ENCODE peak calls at places on chromosome 19, in four cellular contexts. J is IMR-90, S is H9, H is H1. B is an unnamed sample.

GRCh38 chr19:41871573-41872383 is 5.3 kb upstream of the CD79A start:
- DNase-seq in J (no peak), S (no peak), H (no peak), B (peak; percentile 32)

GRCh38 chr19:46716672-46717033 is 261 bp downstream of the PRKD2 start:
- DNase-seq in J (no peak), S (no peak), H (no peak), B (peak; percentile 35)

GRCh38 chr19:3801412-3802096 is 15.4 kb upstream of the MATK start:
- DNase-seq in J (no peak), S (peak; percentile 86), H (no peak), B (peak; percentile 69)

GRCh38 chr19:21434967-21435544 is 38.1 kb downstream of the ZNF493 start:
- DNase-seq in J (no peak), S (no peak), H (no peak), B (no peak)

GRCh38 chr19:15367439-15367838 is 12.1 kb downstream of the AKAP8 start:
- DNase-seq in J (no peak), S (no peak), H (no peak), B (no peak)

GRCh38 chr19:55069859-55070225 is 5.8 kb upstream of the EPS8L1 start:
- DNase-seq in J (no peak), S (no peak), H (no peak), B (no peak)

GRCh38 chr19:7863157-7863970 is 10.8 kb downstream of the PRR36 start:
- DNase-seq in J (no peak), S (peak; percentile 77), H (no peak), B (peak; percentile 57)

GRCh38 chr19:38743394-38744297 is 628 bp downstream of the CAPN12 start:
- DNase-seq in J (no peak), S (peak; percentile 32), H (no peak), B (no peak)

GRCh38 chr19:39038098-39038497 is 5.7 kb upstream of the FBXO27 start:
- DNase-seq in J (peak; percentile 25), S (peak; percentile 83), H (no peak), B (peak; percentile 81)

GRCh38 chr19:56639217-56639616 is 3.7 kb upstream of the SMIM17 start:
- DNase-seq in J (peak; percentile 3), S (no peak), H (no peak), B (peak; percentile 63)

GRCh38 chr19:681029-681626 is 4.9 kb downstream of the FSTL3 start:
- DNase-seq in J (no peak), S (no peak), H (no peak), B (no peak)

GRCh38 chr19:2540646-2541454 is 64.9 kb downstream of the GADD45B start:
- DNase-seq in J (peak; percentile 97), S (peak; percentile 99), H (peak; percentile 96), B (peak; percentile 100)

GRCh38 chr19:44476559-44477408 is 23.5 kb downstream of the ZNF180 start:
- DNase-seq in J (peak; percentile 15), S (no peak), H (no peak), B (peak; percentile 55)

GRCh38 chr19:38691938-38692457 is 44.5 kb downstream of the ACTN4 start:
- DNase-seq in J (peak; percentile 92), S (no peak), H (no peak), B (no peak)

GRCh38 chr19:2345794-2346663 is 14.0 kb upstream of the TMPRSS9 start:
- DNase-seq in J (no peak), S (peak; percentile 42), H (no peak), B (no peak)

GRCh38 chr19:3792114-3792513 is 5.9 kb upstream of the MATK start:
- DNase-seq in J (no peak), S (no peak), H (no peak), B (no peak)

GRCh38 chr19:54388803-54389144 is 24.0 kb upstream of the LAIR1 start:
- DNase-seq in J (no peak), S (no peak), H (no peak), B (no peak)

GRCh38 chr19:4374451-4375163 is 25.7 kb downstream of the SH3GL1 start:
- DNase-seq in J (peak; percentile 87), S (peak; percentile 59), H (no peak), B (peak; percentile 73)

GRCh38 chr19:7905298-7905697 is 1.6 kb downstream of the MAP2K7 start:
- DNase-seq in J (no peak), S (no peak), H (no peak), B (no peak)

GRCh38 chr19:1355974-1356865 is 27.5 kb upstream of the NDUFS7 start:
- DNase-seq in J (peak; percentile 30), S (no peak), H (no peak), B (no peak)

GRCh38 chr19:46659151-46660007 is 1.6 kb downstream of the DACT3 start:
- DNase-seq in J (no peak), S (peak; percentile 66), H (no peak), B (peak; percentile 73)

GRCh38 chr19:41172297-41173164 is 20.5 kb upstream of the CYP2S1 start:
- DNase-seq in J (no peak), S (no peak), H (no peak), B (no peak)

GRCh38 chr19:8355631-8356402 is 8.1 kb upstream of the ANGPTL4 start:
- DNase-seq in J (peak; percentile 98), S (no peak), H (no peak), B (no peak)

GRCh38 chr19:7293795-7294570 is at the start of gene INSR:
- DNase-seq in J (peak; percentile 84), S (peak; percentile 88), H (peak; percentile 39), B (peak; percentile 90)

DNA sequence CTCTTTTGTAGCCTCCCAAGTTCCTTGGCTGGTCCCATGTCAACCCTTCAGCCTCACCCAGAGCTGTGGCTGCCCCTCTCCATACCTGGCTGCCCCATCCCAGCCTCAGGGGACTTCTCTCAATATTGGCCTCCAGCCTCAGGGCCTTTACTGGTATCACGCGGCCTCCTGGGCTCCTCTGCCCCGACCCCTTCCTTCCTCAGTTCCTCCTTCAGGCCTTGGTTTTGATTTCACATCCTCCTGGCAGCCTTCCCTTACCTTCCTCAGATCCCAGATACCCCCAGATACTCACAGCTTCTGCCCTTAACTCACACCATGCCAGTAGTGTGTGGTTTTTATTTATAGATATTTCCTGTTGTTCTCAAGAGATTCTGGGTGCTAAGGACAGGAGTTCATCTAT is 12.8 kb upstream of the SCN1B start:
- DNase-seq in J (no peak), S (no peak), H (no peak), B (no peak)
- H3K56ac ChIP-seq in J (no peak overlapping the region), S (no peak overlapping the region), H (no peak overlapping the region), B (no peak overlapping the region)

GRCh38 chr19:17125728-17126677 is 50.4 kb downstream of the MYO9B start:
- DNase-seq in J (peak; percentile 25), S (no peak), H (no peak), B (no peak)
- H4K8ac ChIP-seq in J (peak overlapping the region; percentile 17), S (no peak overlapping the region), H (no peak overlapping the region), B (no peak overlapping the region)

DNA sequence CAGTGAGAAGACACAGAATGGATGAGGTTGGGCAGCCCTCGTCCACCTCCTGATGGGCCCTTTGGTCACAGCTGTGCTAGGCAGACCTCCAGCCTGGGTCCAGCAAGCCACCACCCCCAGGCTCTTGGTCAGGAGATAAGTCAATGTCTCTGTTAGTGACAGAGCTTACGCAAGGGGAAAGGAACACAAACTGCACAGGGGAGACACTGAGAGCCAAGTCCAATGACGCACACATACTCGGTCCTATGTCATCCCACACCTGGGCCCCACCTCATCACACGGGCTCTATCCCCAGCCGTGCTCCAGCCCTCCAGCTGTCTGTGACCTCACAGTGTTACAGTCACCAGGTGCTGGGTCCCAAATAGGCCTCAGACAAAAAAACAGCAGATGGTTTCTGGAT is 19.6 kb downstream of the PEPD start:
- DNase-seq in J (no peak), S (no peak), H (no peak), B (no peak)
- H3K56ac ChIP-seq in J (no peak overlapping the region), S (no peak overlapping the region), H (no peak overlapping the region), B (no peak overlapping the region)

GRCh38 chr19:30338066-30338465 is 34.1 kb upstream of the ZNF536 start:
- DNase-seq in J (no peak), S (no peak), H (no peak), B (no peak)
- H4K8ac ChIP-seq in J (no peak overlapping the region), S (no peak overlapping the region), H (no peak overlapping the region), B (no peak overlapping the region)

DNA sequence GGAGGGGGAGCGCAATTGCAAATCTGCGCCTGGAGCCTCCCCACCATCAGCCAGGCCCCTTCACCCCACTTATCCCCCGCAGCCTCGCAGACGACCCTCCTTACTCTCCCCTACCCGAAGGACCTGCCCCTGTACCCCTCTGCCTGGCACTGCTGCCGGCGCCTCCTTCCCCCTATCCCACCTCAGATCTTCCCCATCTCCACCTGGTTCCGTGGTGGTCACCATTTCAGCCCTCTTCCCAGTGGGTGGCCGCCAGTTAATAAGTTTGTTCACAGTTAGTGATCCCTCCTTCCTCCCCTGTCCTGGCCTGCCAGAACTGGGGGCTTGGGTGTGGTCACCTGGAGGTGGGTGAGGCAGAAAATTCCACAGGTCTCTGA is 397 bp downstream of the SLC44A2 start:
- DNase-seq in J (no peak), S (no peak), H (no peak), B (peak; percentile 28)
- H3K56ac ChIP-seq in J (peak overlapping the region; percentile 17), S (peak overlapping the region; percentile 43), H (peak overlapping the region; percentile 95), B (peak overlapping the region; percentile 91)

DNA sequence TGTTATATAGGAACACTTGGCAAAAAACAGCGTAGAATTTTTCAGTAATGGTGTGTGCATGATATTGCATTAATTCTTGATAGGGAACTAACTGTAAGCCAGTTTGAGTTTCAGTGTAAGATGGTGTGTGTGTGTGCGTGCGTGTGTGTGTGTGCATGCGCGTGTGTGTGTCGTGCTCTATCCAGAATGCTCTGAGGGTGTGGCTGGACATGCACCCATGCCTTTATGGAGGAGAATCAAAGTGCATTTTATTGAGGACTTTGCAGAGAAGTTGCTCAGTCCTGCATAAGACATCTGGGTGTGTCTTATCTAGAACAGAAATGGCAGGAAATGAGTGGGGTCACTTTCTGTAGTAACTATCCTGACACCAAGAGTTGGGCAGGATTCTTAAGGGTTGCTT is 252.3 kb downstream of the TSHZ3 start:
- DNase-seq in J (no peak), S (no peak), H (no peak), B (no peak)
- H4K8ac ChIP-seq in J (no peak overlapping the region), S (no peak overlapping the region), H (no peak overlapping the region), B (no peak overlapping the region)

GRCh38 chr19:35595928-35596327 is 10.0 kb downstream of the PMIS2 start:
- DNase-seq in J (no peak), S (no peak), H (no peak), B (no peak)

GRCh38 chr19:35587326-35587725 is 1.4 kb downstream of the PMIS2 start:
- DNase-seq in J (no peak), S (no peak), H (no peak), B (no peak)

GRCh38 chr19:35590875-35591274 is 4.9 kb downstream of the PMIS2 start:
- DNase-seq in J (no peak), S (no peak), H (no peak), B (no peak)

GRCh38 chr19:35596366-35596999 is 10.5 kb downstream of the PMIS2 start:
- DNase-seq in J (no peak), S (no peak), H (no peak), B (peak; percentile 37)

DNA sequence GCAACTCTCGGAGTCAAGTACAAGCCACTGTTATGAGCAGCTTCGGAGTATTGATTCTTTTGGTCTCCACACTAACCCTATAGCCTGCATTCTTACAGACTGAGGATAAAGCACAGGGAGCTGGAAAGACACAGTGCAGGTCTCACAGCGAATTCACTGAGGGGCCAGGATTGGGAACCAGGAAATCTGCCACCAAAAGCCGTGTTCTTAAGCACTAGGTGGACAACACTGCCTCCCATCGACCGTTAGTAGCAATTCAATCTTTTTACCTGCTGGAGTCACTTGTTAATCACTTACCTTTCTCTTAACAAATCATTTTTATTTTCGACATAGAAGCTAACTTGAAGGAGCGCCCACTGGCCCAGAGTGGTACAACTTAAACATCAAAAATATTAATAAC is 6.3 kb downstream of the PMIS2 start:
- DNase-seq in J (peak; percentile 37), S (peak; percentile 64), H (peak; percentile 15), B (peak; percentile 77)
- H3K56ac ChIP-seq in J (no peak overlapping the region), S (no peak overlapping the region), H (no peak overlapping the region), B (no peak overlapping the region)

B was measured in mesendoderm.